ENCODE peak calls at places on chromosomes 3 and 15, in ten cellular contexts. One of them, this sample, is unnamed.

GRCh38 chr3:142913432-142913831 is 24.5 kb upstream of the PCOLCE2 start:
- DNase-seq in brain pericyte: no peak
- DNase-seq in stimulated activated CD4-positive, alpha-beta T cell treated with anti-CD3 and anti-CD28 coated beads, Interleukin-15, amount 100 ng/mL, for 48 hours: no peak
- DNase-seq in Right ventricle myocardium superior: no peak
- DNase-seq in Panc1: no peak
- DNase-seq in HFFc6: no peak
- DNase-seq in glomerular endothelial cell: no peak
- DNase-seq in tibial artery: no peak
- DNase-seq in WTC11: no peak
- DNase-seq in RWPE1: no peak
- DNase-seq in this sample: no peak

GRCh38 chr3:189389346-189389745 is 217.6 kb downstream of the TPRG1 start:
- DNase-seq in brain pericyte: no peak
- DNase-seq in stimulated activated CD4-positive, alpha-beta T cell treated with anti-CD3 and anti-CD28 coated beads, Interleukin-15, amount 100 ng/mL, for 48 hours: no peak
- DNase-seq in Right ventricle myocardium superior: no peak
- DNase-seq in Panc1: no peak
- DNase-seq in HFFc6: no peak
- DNase-seq in glomerular endothelial cell: no peak
- DNase-seq in tibial artery: no peak
- DNase-seq in WTC11: no peak
- DNase-seq in RWPE1: peak; percentile 3
- DNase-seq in this sample: peak; percentile 8

GRCh38 chr3:112650472-112650871 is 9.5 kb upstream of the CCDC80 start:
- DNase-seq in brain pericyte: no peak
- DNase-seq in stimulated activated CD4-positive, alpha-beta T cell treated with anti-CD3 and anti-CD28 coated beads, Interleukin-15, amount 100 ng/mL, for 48 hours: no peak
- DNase-seq in Right ventricle myocardium superior: no peak
- DNase-seq in Panc1: no peak
- DNase-seq in HFFc6: no peak
- DNase-seq in glomerular endothelial cell: no peak
- DNase-seq in tibial artery: no peak
- DNase-seq in WTC11: no peak
- DNase-seq in RWPE1: no peak
- DNase-seq in this sample: peak; percentile 50

GRCh38 chr3:183377307-183377959 is 51.0 kb downstream of the MCF2L2 start:
- DNase-seq in brain pericyte: no peak
- DNase-seq in stimulated activated CD4-positive, alpha-beta T cell treated with anti-CD3 and anti-CD28 coated beads, Interleukin-15, amount 100 ng/mL, for 48 hours: no peak
- DNase-seq in Right ventricle myocardium superior: no peak
- DNase-seq in Panc1: no peak
- DNase-seq in HFFc6: no peak
- DNase-seq in glomerular endothelial cell: no peak
- DNase-seq in tibial artery: no peak
- DNase-seq in WTC11: no peak
- DNase-seq in RWPE1: peak; percentile 65
- DNase-seq in this sample: no peak

GRCh38 chr15:28962851-28963710 is 77.3 kb downstream of the APBA2 start:
- DNase-seq in brain pericyte: no peak
- DNase-seq in stimulated activated CD4-positive, alpha-beta T cell treated with anti-CD3 and anti-CD28 coated beads, Interleukin-15, amount 100 ng/mL, for 48 hours: no peak
- DNase-seq in Right ventricle myocardium superior: no peak
- DNase-seq in Panc1: no peak
- DNase-seq in HFFc6: no peak
- DNase-seq in glomerular endothelial cell: no peak
- DNase-seq in tibial artery: no peak
- DNase-seq in WTC11: no peak
- DNase-seq in RWPE1: no peak
- DNase-seq in this sample: no peak

GRCh38 chr3:45947361-45947760 is 4.1 kb downstream of the CXCR6 start:
- DNase-seq in brain pericyte: no peak
- DNase-seq in stimulated activated CD4-positive, alpha-beta T cell treated with anti-CD3 and anti-CD28 coated beads, Interleukin-15, amount 100 ng/mL, for 48 hours: no peak
- DNase-seq in Right ventricle myocardium superior: no peak
- DNase-seq in Panc1: no peak
- DNase-seq in HFFc6: peak; percentile 32
- DNase-seq in glomerular endothelial cell: no peak
- DNase-seq in tibial artery: no peak
- DNase-seq in WTC11: no peak
- DNase-seq in RWPE1: no peak
- DNase-seq in this sample: no peak

GRCh38 chr3:189824629-189825312 is 193.6 kb downstream of the TP63 start:
- DNase-seq in brain pericyte: no peak
- DNase-seq in stimulated activated CD4-positive, alpha-beta T cell treated with anti-CD3 and anti-CD28 coated beads, Interleukin-15, amount 100 ng/mL, for 48 hours: no peak
- DNase-seq in Right ventricle myocardium superior: no peak
- DNase-seq in Panc1: peak; percentile 75
- DNase-seq in HFFc6: peak; percentile 39
- DNase-seq in glomerular endothelial cell: no peak
- DNase-seq in tibial artery: no peak
- DNase-seq in WTC11: no peak
- DNase-seq in RWPE1: peak; percentile 89
- DNase-seq in this sample: peak; percentile 95

GRCh38 chr15:80367094-80367493 is 37.1 kb upstream of the ARNT2 start:
- DNase-seq in brain pericyte: no peak
- DNase-seq in stimulated activated CD4-positive, alpha-beta T cell treated with anti-CD3 and anti-CD28 coated beads, Interleukin-15, amount 100 ng/mL, for 48 hours: no peak
- DNase-seq in Right ventricle myocardium superior: no peak
- DNase-seq in Panc1: no peak
- DNase-seq in HFFc6: no peak
- DNase-seq in glomerular endothelial cell: no peak
- DNase-seq in tibial artery: no peak
- DNase-seq in WTC11: peak; percentile 58
- DNase-seq in RWPE1: no peak
- DNase-seq in this sample: peak; percentile 34

GRCh38 chr3:98732239-98733054 is 30.7 kb upstream of the ST3GAL6 start:
- DNase-seq in brain pericyte: no peak
- DNase-seq in stimulated activated CD4-positive, alpha-beta T cell treated with anti-CD3 and anti-CD28 coated beads, Interleukin-15, amount 100 ng/mL, for 48 hours: no peak
- DNase-seq in Right ventricle myocardium superior: peak; percentile 79
- DNase-seq in Panc1: no peak
- DNase-seq in HFFc6: no peak
- DNase-seq in glomerular endothelial cell: no peak
- DNase-seq in tibial artery: peak; percentile 53
- DNase-seq in WTC11: peak; percentile 65
- DNase-seq in RWPE1: peak; percentile 50
- DNase-seq in this sample: peak; percentile 50

GRCh38 chr15:48373855-48374421 is 42.7 kb downstream of the DUT start:
- DNase-seq in brain pericyte: no peak
- DNase-seq in stimulated activated CD4-positive, alpha-beta T cell treated with anti-CD3 and anti-CD28 coated beads, Interleukin-15, amount 100 ng/mL, for 48 hours: no peak
- DNase-seq in Right ventricle myocardium superior: peak; percentile 44
- DNase-seq in Panc1: no peak
- DNase-seq in HFFc6: peak; percentile 88
- DNase-seq in glomerular endothelial cell: no peak
- DNase-seq in tibial artery: peak; percentile 34
- DNase-seq in WTC11: no peak
- DNase-seq in RWPE1: peak; percentile 72
- DNase-seq in this sample: peak; percentile 85

GRCh38 chr15:78654272-78654671 is 13.3 kb upstream of the CHRNB4 start:
- DNase-seq in brain pericyte: no peak
- DNase-seq in stimulated activated CD4-positive, alpha-beta T cell treated with anti-CD3 and anti-CD28 coated beads, Interleukin-15, amount 100 ng/mL, for 48 hours: no peak
- DNase-seq in Right ventricle myocardium superior: no peak
- DNase-seq in Panc1: no peak
- DNase-seq in HFFc6: no peak
- DNase-seq in glomerular endothelial cell: no peak
- DNase-seq in tibial artery: no peak
- DNase-seq in WTC11: no peak
- DNase-seq in RWPE1: no peak
- DNase-seq in this sample: no peak

GRCh38 chr3:15102256-15102655 is 3.3 kb upstream of the RBSN start:
- DNase-seq in brain pericyte: no peak
- DNase-seq in stimulated activated CD4-positive, alpha-beta T cell treated with anti-CD3 and anti-CD28 coated beads, Interleukin-15, amount 100 ng/mL, for 48 hours: no peak
- DNase-seq in Right ventricle myocardium superior: peak; percentile 88
- DNase-seq in Panc1: no peak
- DNase-seq in HFFc6: no peak
- DNase-seq in glomerular endothelial cell: no peak
- DNase-seq in tibial artery: peak; percentile 88
- DNase-seq in WTC11: no peak
- DNase-seq in RWPE1: peak; percentile 20
- DNase-seq in this sample: peak; percentile 5

GRCh38 chr3:141370065-141370533 is 1.8 kb downstream of the ZBTB38 start:
- DNase-seq in brain pericyte: peak; percentile 74
- DNase-seq in stimulated activated CD4-positive, alpha-beta T cell treated with anti-CD3 and anti-CD28 coated beads, Interleukin-15, amount 100 ng/mL, for 48 hours: peak; percentile 24
- DNase-seq in Right ventricle myocardium superior: no peak
- DNase-seq in Panc1: no peak
- DNase-seq in HFFc6: peak; percentile 73
- DNase-seq in glomerular endothelial cell: peak; percentile 87
- DNase-seq in tibial artery: peak; percentile 60
- DNase-seq in WTC11: peak; percentile 23
- DNase-seq in RWPE1: peak; percentile 69
- DNase-seq in this sample: peak; percentile 97

GRCh38 chr3:23668430-23668904 is 137.3 kb upstream of the UBE2E1 start:
- DNase-seq in brain pericyte: no peak
- DNase-seq in stimulated activated CD4-positive, alpha-beta T cell treated with anti-CD3 and anti-CD28 coated beads, Interleukin-15, amount 100 ng/mL, for 48 hours: no peak
- DNase-seq in Right ventricle myocardium superior: no peak
- DNase-seq in Panc1: peak; percentile 82
- DNase-seq in HFFc6: peak; percentile 85
- DNase-seq in glomerular endothelial cell: no peak
- DNase-seq in tibial artery: no peak
- DNase-seq in WTC11: no peak
- DNase-seq in RWPE1: peak; percentile 62
- DNase-seq in this sample: peak; percentile 79

GRCh38 chr3:172023915-172024314 is 15.5 kb upstream of the FNDC3B start:
- DNase-seq in brain pericyte: no peak
- DNase-seq in stimulated activated CD4-positive, alpha-beta T cell treated with anti-CD3 and anti-CD28 coated beads, Interleukin-15, amount 100 ng/mL, for 48 hours: no peak
- DNase-seq in Right ventricle myocardium superior: no peak
- DNase-seq in Panc1: no peak
- DNase-seq in HFFc6: no peak
- DNase-seq in glomerular endothelial cell: no peak
- DNase-seq in tibial artery: no peak
- DNase-seq in WTC11: no peak
- DNase-seq in RWPE1: no peak
- DNase-seq in this sample: no peak

GRCh38 chr3:10248984-10249748 is 907 bp downstream of the TATDN2 start:
- DNase-seq in brain pericyte: no peak
- DNase-seq in stimulated activated CD4-positive, alpha-beta T cell treated with anti-CD3 and anti-CD28 coated beads, Interleukin-15, amount 100 ng/mL, for 48 hours: peak; percentile 49
- DNase-seq in Right ventricle myocardium superior: peak; percentile 57
- DNase-seq in Panc1: no peak
- DNase-seq in HFFc6: no peak
- DNase-seq in glomerular endothelial cell: no peak
- DNase-seq in tibial artery: no peak
- DNase-seq in WTC11: peak; percentile 47
- DNase-seq in RWPE1: peak; percentile 52
- DNase-seq in this sample: no peak

GRCh38 chr15:66184492-66184891 is 69.1 kb downstream of the MEGF11 start:
- DNase-seq in brain pericyte: no peak
- DNase-seq in stimulated activated CD4-positive, alpha-beta T cell treated with anti-CD3 and anti-CD28 coated beads, Interleukin-15, amount 100 ng/mL, for 48 hours: no peak
- DNase-seq in Right ventricle myocardium superior: no peak
- DNase-seq in Panc1: no peak
- DNase-seq in HFFc6: no peak
- DNase-seq in glomerular endothelial cell: no peak
- DNase-seq in tibial artery: no peak
- DNase-seq in WTC11: no peak
- DNase-seq in RWPE1: no peak
- DNase-seq in this sample: no peak

GRCh38 chr15:68885070-68885469 is 45.3 kb upstream of the SPESP1 start:
- DNase-seq in brain pericyte: no peak
- DNase-seq in stimulated activated CD4-positive, alpha-beta T cell treated with anti-CD3 and anti-CD28 coated beads, Interleukin-15, amount 100 ng/mL, for 48 hours: no peak
- DNase-seq in Right ventricle myocardium superior: no peak
- DNase-seq in Panc1: no peak
- DNase-seq in HFFc6: peak; percentile 23
- DNase-seq in glomerular endothelial cell: no peak
- DNase-seq in tibial artery: no peak
- DNase-seq in WTC11: peak; percentile 24
- DNase-seq in RWPE1: peak; percentile 62
- DNase-seq in this sample: peak; percentile 35

GRCh38 chr3:32450426-32450825 is 52.2 kb downstream of the CMTM6 start:
- DNase-seq in brain pericyte: no peak
- DNase-seq in stimulated activated CD4-positive, alpha-beta T cell treated with anti-CD3 and anti-CD28 coated beads, Interleukin-15, amount 100 ng/mL, for 48 hours: no peak
- DNase-seq in Right ventricle myocardium superior: no peak
- DNase-seq in Panc1: no peak
- DNase-seq in HFFc6: no peak
- DNase-seq in glomerular endothelial cell: no peak
- DNase-seq in tibial artery: no peak
- DNase-seq in WTC11: no peak
- DNase-seq in RWPE1: no peak
- DNase-seq in this sample: no peak

GRCh38 chr3:182597621-182598041 is 195.7 kb upstream of the ATP11B start:
- DNase-seq in brain pericyte: no peak
- DNase-seq in stimulated activated CD4-positive, alpha-beta T cell treated with anti-CD3 and anti-CD28 coated beads, Interleukin-15, amount 100 ng/mL, for 48 hours: no peak
- DNase-seq in Right ventricle myocardium superior: no peak
- DNase-seq in Panc1: no peak
- DNase-seq in HFFc6: no peak
- DNase-seq in glomerular endothelial cell: no peak
- DNase-seq in tibial artery: no peak
- DNase-seq in WTC11: no peak
- DNase-seq in RWPE1: peak; percentile 16
- DNase-seq in this sample: no peak

GRCh38 chr3:142273501-142273900 is 48.1 kb upstream of the GK5 start:
- DNase-seq in brain pericyte: no peak
- DNase-seq in stimulated activated CD4-positive, alpha-beta T cell treated with anti-CD3 and anti-CD28 coated beads, Interleukin-15, amount 100 ng/mL, for 48 hours: no peak
- DNase-seq in Right ventricle myocardium superior: no peak
- DNase-seq in Panc1: no peak
- DNase-seq in HFFc6: no peak
- DNase-seq in glomerular endothelial cell: no peak
- DNase-seq in tibial artery: no peak
- DNase-seq in WTC11: no peak
- DNase-seq in RWPE1: no peak
- DNase-seq in this sample: no peak

GRCh38 chr15:28891588-28891987 is 5.8 kb downstream of the APBA2 start:
- DNase-seq in brain pericyte: no peak
- DNase-seq in stimulated activated CD4-positive, alpha-beta T cell treated with anti-CD3 and anti-CD28 coated beads, Interleukin-15, amount 100 ng/mL, for 48 hours: no peak
- DNase-seq in Right ventricle myocardium superior: no peak
- DNase-seq in Panc1: no peak
- DNase-seq in HFFc6: no peak
- DNase-seq in glomerular endothelial cell: no peak
- DNase-seq in tibial artery: no peak
- DNase-seq in WTC11: no peak
- DNase-seq in RWPE1: no peak
- DNase-seq in this sample: no peak

GRCh38 chr3:133610031-133610430 is 36.5 kb downstream of the CDV3 start:
- DNase-seq in brain pericyte: no peak
- DNase-seq in stimulated activated CD4-positive, alpha-beta T cell treated with anti-CD3 and anti-CD28 coated beads, Interleukin-15, amount 100 ng/mL, for 48 hours: no peak
- DNase-seq in Right ventricle myocardium superior: no peak
- DNase-seq in Panc1: no peak
- DNase-seq in HFFc6: no peak
- DNase-seq in glomerular endothelial cell: no peak
- DNase-seq in tibial artery: no peak
- DNase-seq in WTC11: no peak
- DNase-seq in RWPE1: no peak
- DNase-seq in this sample: no peak

GRCh38 chr3:24586920-24587319 is 92.3 kb upstream of the THRB start:
- DNase-seq in brain pericyte: no peak
- DNase-seq in stimulated activated CD4-positive, alpha-beta T cell treated with anti-CD3 and anti-CD28 coated beads, Interleukin-15, amount 100 ng/mL, for 48 hours: no peak
- DNase-seq in Right ventricle myocardium superior: no peak
- DNase-seq in Panc1: no peak
- DNase-seq in HFFc6: no peak
- DNase-seq in glomerular endothelial cell: no peak
- DNase-seq in tibial artery: no peak
- DNase-seq in WTC11: no peak
- DNase-seq in RWPE1: no peak
- DNase-seq in this sample: no peak

GRCh38 chr15:90931737-90932659 is at the start of gene HDDC3:
- DNase-seq in brain pericyte: no peak
- DNase-seq in stimulated activated CD4-positive, alpha-beta T cell treated with anti-CD3 and anti-CD28 coated beads, Interleukin-15, amount 100 ng/mL, for 48 hours: peak; percentile 82
- DNase-seq in Right ventricle myocardium superior: peak; percentile 95
- DNase-seq in Panc1: no peak
- DNase-seq in HFFc6: peak; percentile 69
- DNase-seq in glomerular endothelial cell: no peak
- DNase-seq in tibial artery: peak; percentile 82
- DNase-seq in WTC11: peak; percentile 96
- DNase-seq in RWPE1: peak; percentile 95
- DNase-seq in this sample: peak; percentile 87

GRCh38 chr3:11600501-11601282 is 43.0 kb downstream of the VGLL4 start:
- DNase-seq in brain pericyte: peak; percentile 50
- DNase-seq in stimulated activated CD4-positive, alpha-beta T cell treated with anti-CD3 and anti-CD28 coated beads, Interleukin-15, amount 100 ng/mL, for 48 hours: no peak
- DNase-seq in Right ventricle myocardium superior: peak; percentile 74
- DNase-seq in Panc1: peak; percentile 96
- DNase-seq in HFFc6: peak; percentile 100
- DNase-seq in glomerular endothelial cell: peak; percentile 90
- DNase-seq in tibial artery: peak; percentile 75
- DNase-seq in WTC11: peak; percentile 40
- DNase-seq in RWPE1: peak; percentile 75
- DNase-seq in this sample: peak; percentile 98

GRCh38 chr3:100127792-100128191 is 13.5 kb upstream of the FILIP1L start:
- DNase-seq in brain pericyte: no peak
- DNase-seq in stimulated activated CD4-positive, alpha-beta T cell treated with anti-CD3 and anti-CD28 coated beads, Interleukin-15, amount 100 ng/mL, for 48 hours: no peak
- DNase-seq in Right ventricle myocardium superior: no peak
- DNase-seq in Panc1: no peak
- DNase-seq in HFFc6: no peak
- DNase-seq in glomerular endothelial cell: no peak
- DNase-seq in tibial artery: no peak
- DNase-seq in WTC11: no peak
- DNase-seq in RWPE1: no peak
- DNase-seq in this sample: no peak

GRCh38 chr3:128313181-128313725 is 153.4 kb downstream of the DNAJB8 start:
- DNase-seq in brain pericyte: no peak
- DNase-seq in stimulated activated CD4-positive, alpha-beta T cell treated with anti-CD3 and anti-CD28 coated beads, Interleukin-15, amount 100 ng/mL, for 48 hours: no peak
- DNase-seq in Right ventricle myocardium superior: no peak
- DNase-seq in Panc1: no peak
- DNase-seq in HFFc6: no peak
- DNase-seq in glomerular endothelial cell: no peak
- DNase-seq in tibial artery: no peak
- DNase-seq in WTC11: no peak
- DNase-seq in RWPE1: no peak
- DNase-seq in this sample: no peak